ENCODE peak calls at places on chromosome 3, in five cellular contexts. One of them, this sample, is unnamed.

GRCh38 chr3:146222204-146223046 is 28.5 kb downstream of the PLSCR4 start:
- DNase-seq in tibial nerve: no peak
- DNase-seq in right lobe of liver: peak; percentile 36
- DNase-seq in heart left ventricle: no peak
- DNase-seq in HepG2: peak; percentile 97
- DNase-seq in this sample: no peak

GRCh38 chr3:58570851-58571250 is 6.3 kb downstream of the FAM107A start:
- DNase-seq in tibial nerve: no peak
- DNase-seq in right lobe of liver: no peak
- DNase-seq in heart left ventricle: no peak
- DNase-seq in HepG2: no peak
- DNase-seq in this sample: no peak

GRCh38 chr3:120420855-120421570 is 29.8 kb downstream of the FSTL1 start:
- DNase-seq in tibial nerve: no peak
- DNase-seq in right lobe of liver: no peak
- DNase-seq in heart left ventricle: no peak
- DNase-seq in HepG2: no peak
- DNase-seq in this sample: no peak

GRCh38 chr3:37905346-37905745 is 43.7 kb downstream of the CTDSPL start:
- DNase-seq in tibial nerve: no peak
- DNase-seq in right lobe of liver: no peak
- DNase-seq in heart left ventricle: no peak
- DNase-seq in HepG2: no peak
- DNase-seq in this sample: no peak

GRCh38 chr3:10251006-10251405 is 2.7 kb downstream of the TATDN2 start:
- DNase-seq in tibial nerve: no peak
- DNase-seq in right lobe of liver: no peak
- DNase-seq in heart left ventricle: no peak
- DNase-seq in HepG2: no peak
- DNase-seq in this sample: no peak

GRCh38 chr3:65811050-65811766 is 227.5 kb downstream of the MAGI1 start:
- DNase-seq in tibial nerve: no peak
- DNase-seq in right lobe of liver: no peak
- DNase-seq in heart left ventricle: peak; percentile 29
- DNase-seq in HepG2: no peak
- DNase-seq in this sample: no peak

GRCh38 chr3:113339616-113340244 is 101.6 kb downstream of the CFAP44 start:
- DNase-seq in tibial nerve: no peak
- DNase-seq in right lobe of liver: no peak
- DNase-seq in heart left ventricle: no peak
- DNase-seq in HepG2: no peak
- DNase-seq in this sample: no peak

GRCh38 chr3:38601971-38602550 is 47.4 kb downstream of the SCN5A start:
- DNase-seq in tibial nerve: no peak
- DNase-seq in right lobe of liver: no peak
- DNase-seq in heart left ventricle: no peak
- DNase-seq in HepG2: no peak
- DNase-seq in this sample: no peak

GRCh38 chr3:33134026-33134625 is 20.3 kb downstream of the CRTAP start:
- DNase-seq in tibial nerve: no peak
- DNase-seq in right lobe of liver: no peak
- DNase-seq in heart left ventricle: no peak
- DNase-seq in HepG2: no peak
- DNase-seq in this sample: no peak

GRCh38 chr3:94159062-94159726 is 96.3 kb downstream of the NSUN3 start:
- DNase-seq in tibial nerve: peak; percentile 15
- DNase-seq in right lobe of liver: no peak
- DNase-seq in heart left ventricle: no peak
- DNase-seq in HepG2: peak; percentile 2
- DNase-seq in this sample: no peak

GRCh38 chr3:45604596-45604995 is 10.0 kb downstream of the LIMD1 start:
- DNase-seq in tibial nerve: no peak
- DNase-seq in right lobe of liver: no peak
- DNase-seq in heart left ventricle: no peak
- DNase-seq in HepG2: no peak
- DNase-seq in this sample: no peak

GRCh38 chr3:45603226-45603625 is 8.7 kb downstream of the LIMD1 start:
- DNase-seq in tibial nerve: no peak
- DNase-seq in right lobe of liver: no peak
- DNase-seq in heart left ventricle: no peak
- DNase-seq in HepG2: no peak
- DNase-seq in this sample: no peak

GRCh38 chr3:45605569-45605968 is 11.0 kb downstream of the LIMD1 start:
- DNase-seq in tibial nerve: no peak
- DNase-seq in right lobe of liver: no peak
- DNase-seq in heart left ventricle: no peak
- DNase-seq in HepG2: no peak
- DNase-seq in this sample: no peak

GRCh38 chr3:45604999-45605398 is 10.4 kb downstream of the LIMD1 start:
- DNase-seq in tibial nerve: no peak
- DNase-seq in right lobe of liver: no peak
- DNase-seq in heart left ventricle: no peak
- DNase-seq in HepG2: no peak
- DNase-seq in this sample: no peak

GRCh38 chr3:45604066-45604465 is 9.5 kb downstream of the LIMD1 start:
- DNase-seq in tibial nerve: no peak
- DNase-seq in right lobe of liver: no peak
- DNase-seq in heart left ventricle: no peak
- DNase-seq in HepG2: no peak
- DNase-seq in this sample: no peak
- TF ChIP-seq POLR2A in tibial nerve: no peak
- TF ChIP-seq POLR2A in right lobe of liver: no peak
- TF ChIP-seq POLR2A in heart left ventricle: no peak
- TF ChIP-seq POLR2A in HepG2: no peak
- TF ChIP-seq POLR2A in this sample: no peak

GRCh38 chr3:177733936-177734335 is 536.7 kb upstream of the TBL1XR1 start:
- DNase-seq in tibial nerve: no peak
- DNase-seq in right lobe of liver: no peak
- DNase-seq in heart left ventricle: no peak
- DNase-seq in HepG2: no peak
- DNase-seq in this sample: no peak

GRCh38 chr3:177735441-177735840 is 538.2 kb upstream of the TBL1XR1 start:
- DNase-seq in tibial nerve: no peak
- DNase-seq in right lobe of liver: no peak
- DNase-seq in heart left ventricle: no peak
- DNase-seq in HepG2: no peak
- DNase-seq in this sample: no peak

GRCh38 chr3:177731644-177732268 is 534.5 kb upstream of the TBL1XR1 start:
- DNase-seq in tibial nerve: no peak
- DNase-seq in right lobe of liver: no peak
- DNase-seq in heart left ventricle: no peak
- DNase-seq in HepG2: no peak
- DNase-seq in this sample: no peak

GRCh38 chr3:177729939-177730700 is 532.8 kb upstream of the TBL1XR1 start:
- DNase-seq in tibial nerve: peak; percentile 51
- DNase-seq in right lobe of liver: no peak
- DNase-seq in heart left ventricle: peak; percentile 78
- DNase-seq in HepG2: no peak
- DNase-seq in this sample: no peak

GRCh38 chr3:177733233-177733632 is 536.0 kb upstream of the TBL1XR1 start:
- DNase-seq in tibial nerve: no peak
- DNase-seq in right lobe of liver: no peak
- DNase-seq in heart left ventricle: no peak
- DNase-seq in HepG2: no peak
- DNase-seq in this sample: no peak
- TF ChIP-seq POLR2A in tibial nerve: no peak
- TF ChIP-seq POLR2A in right lobe of liver: no peak
- TF ChIP-seq POLR2A in heart left ventricle: no peak
- TF ChIP-seq POLR2A in HepG2: no peak
- TF ChIP-seq POLR2A in this sample: no peak

GRCh38 chr3:52986938-52987337 is 58.9 kb downstream of the SFMBT1 start:
- DNase-seq in tibial nerve: no peak
- DNase-seq in right lobe of liver: no peak
- DNase-seq in heart left ventricle: no peak
- DNase-seq in HepG2: no peak
- DNase-seq in this sample: no peak

GRCh38 chr3:52983828-52984227 is 62.0 kb downstream of the SFMBT1 start:
- DNase-seq in tibial nerve: no peak
- DNase-seq in right lobe of liver: no peak
- DNase-seq in heart left ventricle: no peak
- DNase-seq in HepG2: no peak
- DNase-seq in this sample: no peak

GRCh38 chr3:52986049-52986448 is 59.8 kb downstream of the SFMBT1 start:
- DNase-seq in tibial nerve: no peak
- DNase-seq in right lobe of liver: no peak
- DNase-seq in heart left ventricle: no peak
- DNase-seq in HepG2: no peak
- DNase-seq in this sample: no peak

GRCh38 chr3:52982839-52983238 is 63.0 kb downstream of the SFMBT1 start:
- DNase-seq in tibial nerve: no peak
- DNase-seq in right lobe of liver: no peak
- DNase-seq in heart left ventricle: no peak
- DNase-seq in HepG2: no peak
- DNase-seq in this sample: no peak

DNA sequence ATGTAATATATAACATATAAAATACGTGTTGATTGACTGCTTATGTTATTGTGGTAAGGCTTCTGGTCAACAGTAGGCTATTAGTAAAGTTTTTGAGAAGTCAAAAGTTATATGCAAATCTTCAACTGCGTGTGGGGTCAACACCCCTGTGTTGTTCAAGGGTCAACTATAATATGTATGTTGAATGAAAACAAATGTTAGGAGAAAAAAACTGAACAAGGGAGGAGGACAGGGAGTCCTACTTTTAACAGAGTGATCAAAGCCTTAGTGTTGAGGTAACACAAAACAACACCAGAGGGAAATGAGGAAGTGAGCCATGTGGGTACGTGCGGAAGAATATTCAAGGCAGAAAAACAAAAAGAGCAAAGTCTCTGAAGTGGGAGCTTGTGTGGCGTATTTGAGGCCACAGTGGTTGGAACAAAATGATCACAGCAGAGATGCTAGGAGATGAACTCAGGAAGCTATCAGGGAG is 62.5 kb downstream of the SFMBT1 start:
- DNase-seq in tibial nerve: no peak
- DNase-seq in right lobe of liver: no peak
- DNase-seq in heart left ventricle: no peak
- DNase-seq in HepG2: no peak
- DNase-seq in this sample: no peak
- TF ChIP-seq POLR2A in tibial nerve: no peak
- TF ChIP-seq POLR2A in right lobe of liver: no peak
- TF ChIP-seq POLR2A in heart left ventricle: no peak
- TF ChIP-seq POLR2A in HepG2: no peak
- TF ChIP-seq POLR2A in this sample: no peak

GRCh38 chr3:195698325-195699147 is 22.2 kb upstream of the MUC20 start:
- DNase-seq in tibial nerve: no peak
- DNase-seq in right lobe of liver: no peak
- DNase-seq in heart left ventricle: no peak
- DNase-seq in HepG2: no peak
- DNase-seq in this sample: no peak
- TF ChIP-seq POLR2A in tibial nerve: no peak
- TF ChIP-seq POLR2A in right lobe of liver: no peak
- TF ChIP-seq POLR2A in heart left ventricle: no peak
- TF ChIP-seq POLR2A in HepG2: no peak
- TF ChIP-seq POLR2A in this sample: no peak

DNA sequence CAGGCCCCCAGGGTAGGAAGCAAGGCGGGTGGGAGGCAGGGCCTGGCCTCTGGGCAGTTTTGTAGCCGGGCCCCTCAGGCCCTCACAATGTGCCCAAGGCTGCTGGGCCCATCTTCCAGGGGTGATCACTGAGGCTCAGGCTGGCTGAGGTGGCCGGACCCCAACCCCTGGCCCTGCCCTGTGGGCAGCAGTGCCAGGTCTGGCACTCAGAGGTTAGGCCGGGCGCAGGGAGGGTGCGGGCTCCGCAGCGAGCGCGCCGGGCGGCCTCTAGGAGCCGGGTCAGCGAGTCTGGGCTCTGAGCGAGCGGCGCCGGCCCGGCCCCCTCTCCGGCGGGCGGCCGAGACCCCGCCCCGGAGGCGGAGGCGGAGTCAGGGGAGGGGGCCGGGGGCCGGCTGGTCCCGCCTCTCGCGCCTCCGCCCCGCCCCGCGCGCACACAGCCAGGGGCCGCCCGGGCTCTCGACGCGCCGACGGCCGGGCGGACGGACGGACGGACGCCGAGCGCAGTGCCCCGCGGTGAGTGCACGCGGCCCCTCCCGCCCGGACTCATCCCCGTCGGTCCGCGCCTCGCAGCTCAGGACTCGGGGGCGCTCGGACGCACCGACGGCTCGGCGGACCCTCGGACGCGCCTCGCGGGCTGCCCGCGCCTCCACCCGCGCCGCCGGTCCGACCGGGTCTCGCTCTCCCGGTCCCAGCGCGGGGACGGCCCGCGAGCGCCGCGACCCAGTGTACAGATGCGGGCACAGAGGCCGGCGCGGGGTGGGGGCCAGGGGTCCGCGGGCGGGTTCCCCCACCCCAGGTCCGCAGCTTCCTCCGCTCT is at the start of gene FBLN2:
- DNase-seq in tibial nerve: no peak
- DNase-seq in right lobe of liver: no peak
- DNase-seq in heart left ventricle: peak; percentile 69
- DNase-seq in HepG2: no peak
- DNase-seq in this sample: no peak
- TF ChIP-seq POLR2A in tibial nerve: peak; percentile 65
- TF ChIP-seq POLR2A in right lobe of liver: no peak
- TF ChIP-seq POLR2A in heart left ventricle: peak; percentile 66
- TF ChIP-seq POLR2A in HepG2: no peak
- TF ChIP-seq POLR2A in this sample: no peak

GRCh38 chr3:134312873-134313838 is 61.1 kb downstream of the AMOTL2 start:
- DNase-seq in tibial nerve: peak; percentile 61
- DNase-seq in right lobe of liver: peak; percentile 81
- DNase-seq in heart left ventricle: peak; percentile 90
- DNase-seq in HepG2: peak; percentile 62
- DNase-seq in this sample: peak; percentile 68
- TF ChIP-seq POLR2A in tibial nerve: peak; percentile 61
- TF ChIP-seq POLR2A in right lobe of liver: peak; percentile 82
- TF ChIP-seq POLR2A in heart left ventricle: peak; percentile 69
- TF ChIP-seq POLR2A in HepG2: peak; percentile 85
- TF ChIP-seq POLR2A in this sample: no peak

This sample was measured in ovary.